ENCODE peak calls at places on chromosomes 1 and 21, in eight cellular contexts. One of them, this sample, is unnamed.

GRCh38 chr1:3548156-3548893 is 63.0 kb downstream of the MEGF6 start:
- DNase-seq in lower leg skin: no peak
- DNase-seq in IMR-90: peak
- DNase-seq in endothelial cell of umbilical vein: no peak
- DNase-seq in sigmoid colon: no peak
- DNase-seq in transverse colon: no peak
- DNase-seq in heart left ventricle: no peak
- DNase-seq in K562: no peak
- DNase-seq in this sample: peak

GRCh38 chr1:203361843-203362524 is 11.1 kb upstream of the FMOD start:
- DNase-seq in lower leg skin: no peak
- DNase-seq in IMR-90: peak
- DNase-seq in endothelial cell of umbilical vein: no peak
- DNase-seq in sigmoid colon: no peak
- DNase-seq in transverse colon: no peak
- DNase-seq in heart left ventricle: no peak
- DNase-seq in K562: no peak
- DNase-seq in this sample: peak

GRCh38 chr21:34924767-34925425 is 124.2 kb downstream of the RUNX1 start:
- DNase-seq in lower leg skin: no peak
- DNase-seq in IMR-90: no peak
- DNase-seq in endothelial cell of umbilical vein: no peak
- DNase-seq in sigmoid colon: no peak
- DNase-seq in transverse colon: no peak
- DNase-seq in heart left ventricle: no peak
- DNase-seq in K562: no peak
- DNase-seq in this sample: no peak

GRCh38 chr1:112363636-112364035 is 32.4 kb upstream of the CTTNBP2NL start:
- DNase-seq in lower leg skin: no peak
- DNase-seq in IMR-90: no peak
- DNase-seq in endothelial cell of umbilical vein: no peak
- DNase-seq in sigmoid colon: no peak
- DNase-seq in transverse colon: no peak
- DNase-seq in heart left ventricle: no peak
- DNase-seq in K562: no peak
- DNase-seq in this sample: no peak

GRCh38 chr1:32116531-32116930 is 8.7 kb downstream of the KPNA6 start:
- DNase-seq in lower leg skin: no peak
- DNase-seq in IMR-90: no peak
- DNase-seq in endothelial cell of umbilical vein: no peak
- DNase-seq in sigmoid colon: no peak
- DNase-seq in transverse colon: no peak
- DNase-seq in heart left ventricle: no peak
- DNase-seq in K562: no peak
- DNase-seq in this sample: no peak

GRCh38 chr21:25831300-25831699 is 96.5 kb downstream of the GABPA start:
- DNase-seq in lower leg skin: no peak
- DNase-seq in IMR-90: peak
- DNase-seq in endothelial cell of umbilical vein: no peak
- DNase-seq in sigmoid colon: no peak
- DNase-seq in transverse colon: no peak
- DNase-seq in heart left ventricle: no peak
- DNase-seq in K562: no peak
- DNase-seq in this sample: peak

GRCh38 chr1:14599173-14599754 is 779 bp downstream of the KAZN start:
- DNase-seq in lower leg skin: no peak
- DNase-seq in IMR-90: no peak
- DNase-seq in endothelial cell of umbilical vein: no peak
- DNase-seq in sigmoid colon: no peak
- DNase-seq in transverse colon: no peak
- DNase-seq in heart left ventricle: no peak
- DNase-seq in K562: no peak
- DNase-seq in this sample: peak

GRCh38 chr1:230771773-230772354 is 24.7 kb downstream of the CAPN9 start:
- DNase-seq in lower leg skin: no peak
- DNase-seq in IMR-90: no peak
- DNase-seq in endothelial cell of umbilical vein: no peak
- DNase-seq in sigmoid colon: no peak
- DNase-seq in transverse colon: no peak
- DNase-seq in heart left ventricle: no peak
- DNase-seq in K562: no peak
- DNase-seq in this sample: no peak

GRCh38 chr21:42019706-42020105 is 9.5 kb upstream of the ZBTB21 start:
- DNase-seq in lower leg skin: no peak
- DNase-seq in IMR-90: no peak
- DNase-seq in endothelial cell of umbilical vein: no peak
- DNase-seq in sigmoid colon: peak
- DNase-seq in transverse colon: no peak
- DNase-seq in heart left ventricle: no peak
- DNase-seq in K562: no peak
- DNase-seq in this sample: no peak

GRCh38 chr1:54249798-54250497 is 50.0 kb downstream of the MRPL37 start:
- DNase-seq in lower leg skin: peak
- DNase-seq in IMR-90: peak
- DNase-seq in endothelial cell of umbilical vein: peak
- DNase-seq in sigmoid colon: no peak
- DNase-seq in transverse colon: no peak
- DNase-seq in heart left ventricle: no peak
- DNase-seq in K562: no peak
- DNase-seq in this sample: peak

GRCh38 chr1:214957330-214958137 is 125.0 kb upstream of the KCNK2 start:
- DNase-seq in lower leg skin: peak
- DNase-seq in IMR-90: peak
- DNase-seq in endothelial cell of umbilical vein: no peak
- DNase-seq in sigmoid colon: no peak
- DNase-seq in transverse colon: no peak
- DNase-seq in heart left ventricle: no peak
- DNase-seq in K562: no peak
- DNase-seq in this sample: peak

GRCh38 chr21:24367936-24368335 is 1239.3 kb downstream of the MRPL39 start:
- DNase-seq in lower leg skin: no peak
- DNase-seq in IMR-90: peak
- DNase-seq in endothelial cell of umbilical vein: no peak
- DNase-seq in sigmoid colon: no peak
- DNase-seq in transverse colon: no peak
- DNase-seq in heart left ventricle: no peak
- DNase-seq in K562: no peak
- DNase-seq in this sample: no peak

GRCh38 chr21:45644041-45644906 is 749 bp downstream of the PCBP3 start:
- DNase-seq in lower leg skin: no peak
- DNase-seq in IMR-90: no peak
- DNase-seq in endothelial cell of umbilical vein: no peak
- DNase-seq in sigmoid colon: no peak
- DNase-seq in transverse colon: no peak
- DNase-seq in heart left ventricle: peak
- DNase-seq in K562: no peak
- DNase-seq in this sample: no peak

GRCh38 chr21:45640888-45641479 is 2.5 kb upstream of the PCBP3 start:
- DNase-seq in lower leg skin: no peak
- DNase-seq in IMR-90: peak
- DNase-seq in endothelial cell of umbilical vein: no peak
- DNase-seq in sigmoid colon: no peak
- DNase-seq in transverse colon: peak
- DNase-seq in heart left ventricle: no peak
- DNase-seq in K562: no peak
- DNase-seq in this sample: no peak

GRCh38 chr21:45641480-45642035 is 2.0 kb upstream of the PCBP3 start:
- DNase-seq in lower leg skin: no peak
- DNase-seq in IMR-90: no peak
- DNase-seq in endothelial cell of umbilical vein: no peak
- DNase-seq in sigmoid colon: no peak
- DNase-seq in transverse colon: no peak
- DNase-seq in heart left ventricle: no peak
- DNase-seq in K562: no peak
- DNase-seq in this sample: no peak

GRCh38 chr21:45642122-45642813 is 1.3 kb upstream of the PCBP3 start:
- DNase-seq in lower leg skin: no peak
- DNase-seq in IMR-90: no peak
- DNase-seq in endothelial cell of umbilical vein: no peak
- DNase-seq in sigmoid colon: no peak
- DNase-seq in transverse colon: no peak
- DNase-seq in heart left ventricle: peak
- DNase-seq in K562: no peak
- DNase-seq in this sample: no peak

DNA sequence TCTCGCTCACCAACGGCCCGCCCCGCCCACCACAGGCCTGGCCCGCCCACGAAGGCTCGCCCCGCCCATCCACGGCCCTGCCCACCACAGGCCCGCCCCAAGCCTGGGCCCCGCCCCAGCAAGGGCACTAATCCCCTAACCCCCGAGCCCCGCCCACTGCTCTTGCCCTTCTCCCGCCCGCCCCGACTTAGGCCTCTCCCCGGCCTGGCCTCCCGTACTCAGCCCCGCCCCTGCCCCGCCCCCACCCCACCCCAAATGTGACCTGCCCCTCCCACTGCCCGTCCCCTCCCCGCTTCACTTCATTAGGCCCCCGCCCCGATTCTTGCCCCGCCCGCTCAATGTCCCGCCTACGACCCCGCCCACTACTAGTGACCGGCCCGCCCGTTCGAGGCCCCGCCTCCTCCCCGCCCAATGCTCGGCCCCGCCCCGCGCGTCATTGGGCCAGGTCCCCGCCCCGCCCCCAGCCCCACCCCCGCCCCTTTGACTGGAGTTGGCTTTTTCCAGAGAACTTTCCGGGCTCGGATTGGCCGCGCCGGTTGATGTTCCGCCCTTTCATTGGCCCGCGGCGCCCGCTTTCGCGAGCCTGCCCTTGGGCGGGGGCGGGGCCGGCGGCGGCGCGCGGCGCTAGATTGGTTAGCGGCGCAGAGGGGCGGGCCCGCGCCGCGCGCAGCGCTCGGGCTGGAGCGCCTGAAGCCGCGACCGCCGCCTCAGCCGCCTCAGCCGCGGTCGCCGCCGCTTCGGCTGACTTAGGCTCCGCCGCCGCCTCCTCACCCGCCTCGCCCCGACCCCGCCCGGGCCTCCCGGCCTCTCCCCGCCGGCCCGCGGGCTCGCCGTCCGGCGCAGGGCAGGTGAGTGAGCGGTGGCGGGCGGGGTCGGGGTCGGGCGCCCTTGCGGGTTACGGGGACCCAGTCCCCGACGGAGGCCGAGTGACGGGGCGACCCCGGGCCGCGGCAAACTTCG is at the start of gene PCBP3:
- DNase-seq in lower leg skin: peak
- DNase-seq in IMR-90: peak
- DNase-seq in endothelial cell of umbilical vein: peak
- DNase-seq in sigmoid colon: peak
- DNase-seq in transverse colon: peak
- DNase-seq in heart left ventricle: peak
- DNase-seq in K562: peak
- DNase-seq in this sample: no peak
- TF ChIP-seq POLR2A in lower leg skin: no peak
- TF ChIP-seq POLR2A in IMR-90: peak
- TF ChIP-seq POLR2A in endothelial cell of umbilical vein: no peak
- TF ChIP-seq POLR2A in sigmoid colon: no peak
- TF ChIP-seq POLR2A in transverse colon: no peak
- TF ChIP-seq POLR2A in heart left ventricle: no peak
- TF ChIP-seq POLR2A in K562: no peak
- TF ChIP-seq POLR2A in this sample: no peak

DNA sequence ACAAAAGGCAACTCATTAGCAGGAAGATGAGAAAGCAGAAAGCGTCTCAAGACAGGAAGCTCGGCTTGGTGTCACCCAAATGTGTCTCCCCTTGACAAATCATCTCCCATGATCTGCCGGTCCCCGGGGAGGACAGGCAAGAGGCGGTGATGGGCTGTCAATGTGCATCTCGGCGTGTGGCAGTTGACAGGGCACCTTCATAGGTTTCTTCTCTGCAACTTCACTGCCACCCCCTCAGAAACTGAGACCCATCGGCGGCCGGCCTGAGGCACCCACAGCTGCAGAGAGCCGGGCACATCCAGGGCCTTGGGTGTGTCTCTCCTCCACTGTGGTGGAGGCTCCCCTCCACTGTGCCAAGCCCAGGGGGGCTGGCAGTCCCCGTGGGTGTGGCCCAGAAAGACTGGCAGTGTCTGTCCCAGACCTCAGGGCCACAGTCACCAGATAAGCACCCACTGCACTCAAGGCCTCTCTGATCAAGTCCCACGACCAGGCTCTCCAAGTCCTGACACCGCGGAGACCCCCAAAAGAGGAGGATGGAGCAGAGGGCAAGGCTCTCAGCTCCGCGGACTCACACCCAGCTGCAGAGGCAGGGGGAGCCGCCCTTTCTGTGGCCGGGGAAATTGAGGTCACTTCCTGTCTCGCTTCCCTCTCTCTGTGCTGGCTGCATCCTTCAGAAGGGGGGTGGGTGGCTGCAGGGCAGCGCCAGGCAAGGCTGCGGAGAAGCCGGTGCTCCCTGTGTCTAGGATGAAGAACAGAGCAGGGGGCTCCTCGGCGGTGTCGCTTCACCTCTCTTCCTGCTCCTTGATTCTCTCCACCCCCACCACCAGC is 39.6 kb upstream of the LBR start:
- DNase-seq in lower leg skin: peak
- DNase-seq in IMR-90: no peak
- DNase-seq in endothelial cell of umbilical vein: peak
- DNase-seq in sigmoid colon: peak
- DNase-seq in transverse colon: peak
- DNase-seq in heart left ventricle: peak
- DNase-seq in K562: no peak
- DNase-seq in this sample: no peak
- TF ChIP-seq POLR2A in lower leg skin: no peak
- TF ChIP-seq POLR2A in IMR-90: no peak
- TF ChIP-seq POLR2A in endothelial cell of umbilical vein: peak
- TF ChIP-seq POLR2A in sigmoid colon: no peak
- TF ChIP-seq POLR2A in transverse colon: peak
- TF ChIP-seq POLR2A in heart left ventricle: no peak
- TF ChIP-seq POLR2A in K562: no peak
- TF ChIP-seq POLR2A in this sample: no peak

GRCh38 chr1:166875734-166876539 is at the start of gene TADA1:
- DNase-seq in lower leg skin: peak
- DNase-seq in IMR-90: peak
- DNase-seq in endothelial cell of umbilical vein: peak
- DNase-seq in sigmoid colon: peak
- DNase-seq in transverse colon: peak
- DNase-seq in heart left ventricle: peak
- DNase-seq in K562: peak
- DNase-seq in this sample: peak
- TF ChIP-seq POLR2A in lower leg skin: no peak
- TF ChIP-seq POLR2A in IMR-90: no peak
- TF ChIP-seq POLR2A in endothelial cell of umbilical vein: peak
- TF ChIP-seq POLR2A in sigmoid colon: no peak
- TF ChIP-seq POLR2A in transverse colon: peak
- TF ChIP-seq POLR2A in heart left ventricle: no peak
- TF ChIP-seq POLR2A in K562: peak
- TF ChIP-seq POLR2A in this sample: peak

DNA sequence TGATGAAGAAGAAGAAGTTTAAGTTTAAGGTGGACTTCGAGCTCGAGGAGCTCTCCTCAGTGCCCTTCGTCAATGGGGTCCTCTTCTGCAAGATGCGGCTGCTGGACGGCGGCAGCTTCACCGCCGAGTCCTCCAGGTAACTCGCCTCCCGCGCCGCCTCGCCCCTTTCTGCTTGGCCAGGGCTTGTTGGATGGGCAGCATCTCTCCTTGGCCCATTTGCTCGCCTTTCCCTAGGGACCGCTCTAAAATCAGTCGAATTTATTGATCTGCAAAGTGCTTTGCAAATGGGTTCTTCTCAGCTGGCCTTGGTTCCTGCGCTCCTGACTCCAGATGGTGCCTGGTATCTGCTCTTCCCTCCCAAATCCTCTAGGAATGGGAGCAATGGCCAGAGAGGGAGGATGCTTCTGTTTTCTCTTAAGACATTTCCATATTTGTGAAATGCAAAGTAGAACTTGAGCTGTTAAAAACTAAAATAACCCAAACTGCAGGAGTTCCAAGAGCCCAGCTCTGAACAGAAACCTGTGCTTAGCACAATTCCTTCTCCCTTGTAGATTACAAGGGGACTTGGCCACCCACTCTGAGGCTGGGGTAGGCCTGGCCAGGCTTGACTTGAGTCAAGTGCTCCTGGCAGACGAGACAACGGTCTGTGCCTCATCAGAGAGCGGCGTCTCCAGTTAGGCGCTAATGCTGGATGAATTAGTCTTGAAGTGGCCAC is 687 bp downstream of the EEIG2 start:
- DNase-seq in lower leg skin: peak
- DNase-seq in IMR-90: peak
- DNase-seq in endothelial cell of umbilical vein: peak
- DNase-seq in sigmoid colon: peak
- DNase-seq in transverse colon: peak
- DNase-seq in heart left ventricle: peak
- DNase-seq in K562: no peak
- DNase-seq in this sample: peak
- TF ChIP-seq POLR2A in lower leg skin: no peak
- TF ChIP-seq POLR2A in IMR-90: no peak
- TF ChIP-seq POLR2A in endothelial cell of umbilical vein: no peak
- TF ChIP-seq POLR2A in sigmoid colon: peak
- TF ChIP-seq POLR2A in transverse colon: peak
- TF ChIP-seq POLR2A in heart left ventricle: no peak
- TF ChIP-seq POLR2A in K562: peak
- TF ChIP-seq POLR2A in this sample: peak